ENCODE peak calls at places on chromosome 4, in four cellular contexts. W, M, A and P are unnamed samples.
A peak's percentile ranks its signal among the peaks of the same experiment; 100 is the strongest.

GRCh38 chr4:110897779-110898178 is 274.9 kb upstream of the PITX2 start:
- DNase-seq in M (no peak), A (no peak), W (no peak), P (no peak)

GRCh38 chr4:138927065-138927464 is 88.5 kb upstream of the NOCT start:
- DNase-seq in W (no peak), M (no peak), A (no peak), P (no peak)

GRCh38 chr4:86014599-86014998 is 345.3 kb downstream of the MAPK10 start:
- DNase-seq in A (no peak), M (no peak), W (no peak), P (peak; percentile 31)

GRCh38 chr4:71941001-71941400 is 90.8 kb upstream of the NPFFR2 start:
- DNase-seq in A (no peak), W (no peak), M (no peak), P (no peak)

GRCh38 chr4:185925910-185926360 is 113.9 kb upstream of the SORBS2 start:
- DNase-seq in A (no peak), M (no peak), W (no peak), P (no peak)

GRCh38 chr4:179465131-179465797 is 2023.0 kb upstream of the AGA start:
- DNase-seq in M (no peak), W (no peak), A (no peak), P (no peak)

GRCh38 chr4:27024807-27025206 is 164.2 kb downstream of the STIM2 start:
- DNase-seq in A (no peak), M (no peak), W (no peak), P (no peak)

GRCh38 chr4:5632571-5632970 is 75.8 kb downstream of the EVC2 start:
- DNase-seq in A (no peak), M (no peak), W (no peak), P (no peak)

GRCh38 chr4:113024373-113024772 is 25.1 kb upstream of the ANK2 start:
- DNase-seq in M (no peak), W (no peak), A (no peak), P (no peak)

GRCh38 chr4:185541251-185541671 is 6.0 kb upstream of the PDLIM3 start:
- DNase-seq in A (no peak), W (no peak), M (no peak), P (no peak)

GRCh38 chr4:92843784-92844183 is 540.0 kb downstream of the GRID2 start:
- DNase-seq in W (no peak), M (no peak), A (no peak), P (no peak)

GRCh38 chr4:158197194-158197593 is 13.1 kb upstream of the TMEM144 start:
- DNase-seq in M (no peak), W (no peak), A (no peak), P (no peak)

GRCh38 chr4:143488684-143489083 is 24.8 kb upstream of the SMARCA5 start:
- DNase-seq in M (no peak), W (no peak), A (no peak), P (no peak)

GRCh38 chr4:5631352-5632042 is 76.9 kb downstream of the EVC2 start:
- DNase-seq in A (no peak), M (no peak), W (no peak), P (no peak)

GRCh38 chr4:8247047-8247930 is 22.3 kb upstream of the HTRA3 start:
- DNase-seq in M (no peak), W (no peak), A (no peak), P (no peak)

GRCh38 chr4:147825451-147826287 is 93.8 kb downstream of the ARHGAP10 start:
- DNase-seq in W (no peak), A (no peak), M (no peak), P (no peak)

GRCh38 chr4:140600408-140600807 is 31.6 kb upstream of the UCP1 start:
- DNase-seq in A (no peak), W (no peak), M (no peak), P (no peak)

GRCh38 chr4:129570326-129570725 is 474.4 kb downstream of the C4orf33 start:
- DNase-seq in A (no peak), M (no peak), W (no peak), P (no peak)

GRCh38 chr4:115675721-115676120 is 562.3 kb upstream of the NDST4 start:
- DNase-seq in M (no peak), A (no peak), W (no peak), P (no peak)

GRCh38 chr4:175951794-175952193 is 113.8 kb upstream of the WDR17 start:
- DNase-seq in M (no peak), A (no peak), W (no peak), P (no peak)

GRCh38 chr4:142278663-142279062 is 567.4 kb downstream of the INPP4B start:
- DNase-seq in A (no peak), M (no peak), W (no peak), P (no peak)

GRCh38 chr4:112978691-112979472 is 70.6 kb upstream of the ANK2 start:
- DNase-seq in M (no peak), A (no peak), W (no peak), P (no peak)

GRCh38 chr4:8332038-8332857 is 62.7 kb downstream of the HTRA3 start:
- DNase-seq in A (peak; percentile 31), M (no peak), W (no peak), P (no peak)

GRCh38 chr4:113169368-113169767 is 119.9 kb downstream of the ANK2 start:
- DNase-seq in A (no peak), M (no peak), W (no peak), P (no peak)

GRCh38 chr4:138078751-138079150 is 163.4 kb downstream of the SLC7A11 start:
- DNase-seq in W (no peak), A (no peak), M (no peak), P (no peak)

GRCh38 chr4:123555500-123556273 is 159.1 kb downstream of the SPRY1 start:
- DNase-seq in M (no peak), W (no peak), A (no peak), P (no peak)

GRCh38 chr4:83783179-83783578 is 247.3 kb downstream of the GPAT3 start:
- DNase-seq in W (no peak), M (no peak), A (no peak), P (no peak)

GRCh38 chr4:1568855-1569460 is 115.2 kb downstream of the FAM53A start:
- DNase-seq in A (no peak), W (no peak), M (no peak), P (no peak)

GRCh38 chr4:41213563-41214157 is 682 bp downstream of the APBB2 start:
- DNase-seq in M (no peak), W (no peak), A (peak; percentile 49), P (no peak)

GRCh38 chr4:28555851-28556250 is 1695.2 kb downstream of the STIM2 start:
- DNase-seq in A (no peak), W (no peak), M (no peak), P (no peak)

GRCh38 chr4:137510866-137511265 is 21.4 kb downstream of the PCDH18 start:
- DNase-seq in A (no peak), M (no peak), W (no peak), P (no peak)

GRCh38 chr4:15317246-15317645 is 110.6 kb upstream of the C1QTNF7 start:
- DNase-seq in A (no peak), W (no peak), M (no peak), P (no peak)

GRCh38 chr4:107094332-107094731 is 58.2 kb upstream of the DKK2 start:
- DNase-seq in A (no peak), W (no peak), M (no peak), P (no peak)

GRCh38 chr4:153465922-153466636 is at the start of gene TMEM131L:
- DNase-seq in A (peak; percentile 78), M (peak; percentile 59), W (peak; percentile 60), P (peak; percentile 94)

GRCh38 chr4:65089666-65090065 is 580.6 kb downstream of the EPHA5 start:
- DNase-seq in M (no peak), W (no peak), A (no peak), P (no peak)